ENCODE peak calls at places on chromosomes 2 and 18, in six cellular contexts. X, F, Y, J, O and C are unnamed samples.

GRCh38 chr2:88024509-88024908 is 8.2 kb upstream of the RNU2-63P start:
- DNase-seq in X (peak; percentile 97), F (no peak), Y (no peak), J (no peak), O (peak; percentile 5), C (no peak)

GRCh38 chr2:33597026-33597425 is 2.1 kb downstream of the FAM98A start:
- DNase-seq in X (no peak), F (no peak), Y (no peak), J (no peak), O (no peak), C (no peak)

GRCh38 chr2:100903534-100904258 is 83.8 kb downstream of the NPAS2 start:
- DNase-seq in X (peak; percentile 28), F (peak; percentile 34), Y (no peak), J (no peak), O (no peak), C (no peak)

GRCh38 chr2:181970160-181970794 is 15.4 kb upstream of the PPP1R1C start:
- DNase-seq in X (peak; percentile 28), F (no peak), Y (no peak), J (no peak), O (no peak), C (no peak)

GRCh38 chr2:218266316-218266979 is 3.5 kb downstream of the AAMP start:
- DNase-seq in X (no peak), F (no peak), Y (no peak), J (no peak), O (no peak), C (no peak)

GRCh38 chr2:37997629-37998028 is 72.5 kb downstream of the RMDN2 start:
- DNase-seq in X (no peak), F (no peak), Y (no peak), J (no peak), O (no peak), C (no peak)

GRCh38 chr18:22391571-22392359 is 25.9 kb downstream of the CTAGE1 start:
- DNase-seq in X (no peak), F (peak; percentile 96), Y (no peak), J (no peak), O (peak; percentile 0), C (no peak)

GRCh38 chr2:241214209-241214608 is 25.7 kb downstream of the ANO7 start:
- DNase-seq in X (no peak), F (no peak), Y (no peak), J (no peak), O (no peak), C (no peak)

GRCh38 chr18:46333371-46334199 is 229.4 kb downstream of the HAUS1 start:
- DNase-seq in X (peak; percentile 69), F (no peak), Y (peak; percentile 64), J (peak; percentile 46), O (no peak), C (peak; percentile 47)

GRCh38 chr2:149089068-149089467 is 50.6 kb downstream of the LYPD6B start:
- DNase-seq in X (no peak), F (no peak), Y (no peak), J (no peak), O (no peak), C (no peak)

GRCh38 chr2:28751956-28752607 is 452 bp downstream of the PPP1CB start:
- DNase-seq in X (no peak), F (no peak), Y (no peak), J (peak; percentile 48), O (peak; percentile 43), C (no peak)

GRCh38 chr2:102186676-102187190 is at the start of gene IL1RL2:
- DNase-seq in X (no peak), F (no peak), Y (no peak), J (no peak), O (no peak), C (no peak)

GRCh38 chr2:53600835-53601234 is 166.8 kb upstream of the CHAC2 start:
- DNase-seq in X (no peak), F (no peak), Y (no peak), J (no peak), O (no peak), C (no peak)

GRCh38 chr2:73063909-73064875 is 7.3 kb downstream of the SFXN5 start:
- DNase-seq in X (peak; percentile 55), F (peak; percentile 86), Y (no peak), J (no peak), O (no peak), C (no peak)

GRCh38 chr2:121803503-121803902 is 48.1 kb downstream of the TSN start:
- DNase-seq in X (peak; percentile 27), F (no peak), Y (no peak), J (no peak), O (no peak), C (no peak)

GRCh38 chr2:109204412-109204811 is 75.4 kb downstream of the SH3RF3 start:
- DNase-seq in X (no peak), F (no peak), Y (no peak), J (no peak), O (no peak), C (no peak)

GRCh38 chr2:60386436-60386835 is 167.0 kb downstream of the BCL11A start:
- DNase-seq in X (no peak), F (no peak), Y (no peak), J (no peak), O (no peak), C (no peak)

GRCh38 chr18:61697306-61697909 is 195.4 kb downstream of the RNF152 start:
- DNase-seq in X (no peak), F (no peak), Y (no peak), J (no peak), O (no peak), C (no peak)

GRCh38 chr2:136126527-136126926 is 8.6 kb upstream of the CXCR4 start:
- DNase-seq in X (no peak), F (no peak), Y (no peak), J (no peak), O (no peak), C (no peak)

GRCh38 chr2:120883607-120884405 is 148.1 kb downstream of the GLI2 start:
- DNase-seq in X (peak; percentile 67), F (no peak), Y (no peak), J (no peak), O (no peak), C (no peak)

GRCh38 chr2:65550246-65550645 is 117.8 kb upstream of the SPRED2 start:
- DNase-seq in X (no peak), F (no peak), Y (no peak), J (no peak), O (no peak), C (no peak)

GRCh38 chr18:28019425-28020108 is 157.4 kb downstream of the CDH2 start:
- DNase-seq in X (no peak), F (peak; percentile 35), Y (no peak), J (no peak), O (no peak), C (no peak)

GRCh38 chr18:79397288-79397829 is 1.6 kb downstream of the NFATC1 start:
- DNase-seq in X (no peak), F (no peak), Y (no peak), J (no peak), O (no peak), C (no peak)

GRCh38 chr2:238113611-238114010 is 13.5 kb downstream of the ESPNL start:
- DNase-seq in X (no peak), F (no peak), Y (peak; percentile 8), J (no peak), O (no peak), C (no peak)

GRCh38 chr2:117785740-117786139 is 28.8 kb upstream of the DDX18 start:
- DNase-seq in X (peak; percentile 86), F (peak; percentile 37), Y (no peak), J (peak; percentile 54), O (peak; percentile 59), C (peak; percentile 28)

GRCh38 chr2:46836295-46837111 is 79.1 kb downstream of the MCFD2 start:
- DNase-seq in X (no peak), F (peak; percentile 73), Y (no peak), J (no peak), O (no peak), C (no peak)

GRCh38 chr18:12599966-12600365 is 57.9 kb downstream of the SPIRE1 start:
- DNase-seq in X (no peak), F (peak; percentile 28), Y (no peak), J (no peak), O (no peak), C (no peak)

GRCh38 chr2:98759338-98759737 is 28.4 kb upstream of the MGAT4A start:
- DNase-seq in X (no peak), F (no peak), Y (no peak), J (no peak), O (peak; percentile 9), C (no peak)

GRCh38 chr2:98763209-98763951 is 32.4 kb upstream of the MGAT4A start:
- DNase-seq in X (no peak), F (no peak), Y (no peak), J (no peak), O (peak; percentile 27), C (no peak)

GRCh38 chr2:98759827-98760625 is 29.1 kb upstream of the MGAT4A start:
- DNase-seq in X (no peak), F (no peak), Y (no peak), J (no peak), O (peak; percentile 27), C (no peak)

GRCh38 chr2:98761909-98762308 is 31.0 kb upstream of the MGAT4A start:
- DNase-seq in X (no peak), F (no peak), Y (no peak), J (no peak), O (no peak), C (no peak)

GRCh38 chr2:98761267-98761781 is 30.4 kb upstream of the MGAT4A start:
- DNase-seq in X (peak; percentile 17), F (no peak), Y (no peak), J (no peak), O (peak; percentile 11), C (no peak)
- TF ChIP-seq CTCF in X (no peak), F (no peak), Y (no peak), J (no peak), O (no peak), C (no peak)

DNA sequence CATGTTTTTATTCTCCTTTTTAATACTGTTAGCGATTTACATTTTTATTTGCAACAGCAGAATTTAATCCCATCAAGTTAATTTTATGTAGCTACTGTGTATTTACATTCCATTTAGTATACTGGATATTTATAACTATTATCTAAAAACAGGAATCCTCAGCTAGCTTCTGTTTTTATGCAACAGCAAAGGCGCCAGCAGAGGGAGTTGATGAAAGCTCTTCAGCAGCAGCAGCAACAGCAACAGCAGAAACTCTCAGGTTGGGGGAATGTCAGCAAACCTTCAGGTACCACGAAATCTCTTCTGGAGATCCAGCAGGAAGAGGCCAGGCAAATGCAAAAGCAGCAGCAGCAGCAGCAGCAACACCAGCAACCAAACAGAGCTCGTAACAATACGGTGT is 26.2 kb upstream of the SNORC start:
- DNase-seq in X (peak; percentile 31), F (no peak), Y (peak; percentile 39), J (no peak), O (no peak), C (no peak)
- TF ChIP-seq CTCF in X (peak; percentile 33), F (no peak), Y (no peak), J (no peak), O (no peak), C (no peak)

DNA sequence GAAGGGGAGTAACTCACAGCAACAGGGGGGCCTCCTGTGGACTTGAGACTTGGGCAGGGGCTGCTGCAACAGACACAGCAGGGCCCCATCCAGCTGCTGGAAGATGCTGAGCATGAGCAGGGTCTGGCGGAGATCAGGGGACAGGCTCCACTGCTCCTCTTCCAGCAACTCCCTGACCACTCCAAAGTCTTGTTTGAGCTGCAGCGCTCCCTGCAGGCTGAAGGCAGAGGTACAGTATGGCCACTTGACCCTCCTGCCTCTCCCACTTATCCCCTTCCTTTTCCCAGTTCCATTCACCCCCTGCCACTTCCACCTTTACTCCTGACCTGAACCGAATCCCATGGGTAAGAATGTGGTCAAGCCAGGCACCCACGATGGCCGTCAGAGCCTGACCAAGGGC is 2.4 kb upstream of the MRPL53 start:
- DNase-seq in X (peak; percentile 70), F (no peak), Y (no peak), J (no peak), O (no peak), C (no peak)
- TF ChIP-seq CTCF in X (peak; percentile 77), F (peak; percentile 26), Y (peak; percentile 10), J (no peak), O (peak; percentile 44), C (peak; percentile 28)

GRCh38 chr18:57910817-57911216 is 107.7 kb upstream of the ATP8B1 start:
- DNase-seq in X (peak; percentile 79), F (no peak), Y (no peak), J (peak; percentile 31), O (peak; percentile 20), C (no peak)
- TF ChIP-seq CTCF in X (peak; percentile 88), F (peak; percentile 3), Y (no peak), J (peak; percentile 39), O (peak; percentile 63), C (peak; percentile 28)